ENCODE peak calls at places on chromosomes 16 and 17, in four cellular contexts. One of them, this sample, is unnamed.

GRCh38 chr17:18190629-18191028 is 7.0 kb downstream of the ALKBH5 start:
- DNase-seq in T-helper 2 cell: no peak
- DNase-seq in dermis blood vessel endothelial cell: no peak
- DNase-seq in T-helper 1 cell: no peak
- DNase-seq in this sample: no peak

GRCh38 chr16:88705076-88705684 is 1.0 kb downstream of the RNF166 start:
- DNase-seq in T-helper 2 cell: no peak
- DNase-seq in dermis blood vessel endothelial cell: peak
- DNase-seq in T-helper 1 cell: no peak
- DNase-seq in this sample: no peak

GRCh38 chr17:78532922-78533640 is 44.1 kb downstream of the DNAH17 start:
- DNase-seq in T-helper 2 cell: no peak
- DNase-seq in dermis blood vessel endothelial cell: peak
- DNase-seq in T-helper 1 cell: no peak
- DNase-seq in this sample: no peak

GRCh38 chr17:11144358-11145233 is 96.4 kb upstream of the SHISA6 start:
- DNase-seq in dermis blood vessel endothelial cell: peak
- DNase-seq in T-helper 2 cell: no peak
- DNase-seq in T-helper 1 cell: no peak
- DNase-seq in this sample: no peak

GRCh38 chr16:4847774-4848587 is 700 bp downstream of the UBN1 start:
- DNase-seq in T-helper 2 cell: peak
- DNase-seq in T-helper 1 cell: peak
- DNase-seq in dermis blood vessel endothelial cell: peak
- DNase-seq in this sample: no peak

GRCh38 chr17:32909787-32910369 is 18.1 kb upstream of the TMEM98 start:
- DNase-seq in T-helper 2 cell: no peak
- DNase-seq in T-helper 1 cell: peak
- DNase-seq in dermis blood vessel endothelial cell: peak
- DNase-seq in this sample: no peak

GRCh38 chr17:50079334-50080095 is 15.6 kb upstream of the PDK2 start:
- DNase-seq in dermis blood vessel endothelial cell: peak
- DNase-seq in T-helper 1 cell: no peak
- DNase-seq in T-helper 2 cell: no peak
- DNase-seq in this sample: no peak

GRCh38 chr17:65699459-65699858 is 138.0 kb upstream of the AXIN2 start:
- DNase-seq in dermis blood vessel endothelial cell: no peak
- DNase-seq in T-helper 1 cell: no peak
- DNase-seq in T-helper 2 cell: no peak
- DNase-seq in this sample: no peak

GRCh38 chr17:39753514-39754160 is 15.9 kb downstream of the GRB7 start:
- DNase-seq in T-helper 2 cell: peak
- DNase-seq in dermis blood vessel endothelial cell: no peak
- DNase-seq in T-helper 1 cell: peak
- DNase-seq in this sample: peak

GRCh38 chr16:89437251-89437987 is 52.9 kb downstream of the ANKRD11 start:
- DNase-seq in dermis blood vessel endothelial cell: no peak
- DNase-seq in T-helper 2 cell: no peak
- DNase-seq in T-helper 1 cell: no peak
- DNase-seq in this sample: no peak

GRCh38 chr16:2706085-2706484 is 13.9 kb downstream of the PRSS27 start:
- DNase-seq in dermis blood vessel endothelial cell: no peak
- DNase-seq in T-helper 2 cell: no peak
- DNase-seq in T-helper 1 cell: no peak
- DNase-seq in this sample: no peak

GRCh38 chr17:76736349-76737081 is 616 bp downstream of the SRSF2 start:
- DNase-seq in dermis blood vessel endothelial cell: peak
- DNase-seq in T-helper 2 cell: peak
- DNase-seq in T-helper 1 cell: peak
- DNase-seq in this sample: peak

GRCh38 chr16:53502331-53503269 is at the start of gene AKTIP:
- DNase-seq in dermis blood vessel endothelial cell: peak
- DNase-seq in T-helper 1 cell: peak
- DNase-seq in T-helper 2 cell: no peak
- DNase-seq in this sample: no peak

GRCh38 chr17:78925662-78926555 is 722 bp upstream of the TIMP2 start:
- DNase-seq in T-helper 2 cell: no peak
- DNase-seq in dermis blood vessel endothelial cell: peak
- DNase-seq in T-helper 1 cell: no peak
- DNase-seq in this sample: no peak

GRCh38 chr16:15708096-15708495 is 58.1 kb downstream of the NDE1 start:
- DNase-seq in dermis blood vessel endothelial cell: peak
- DNase-seq in T-helper 2 cell: no peak
- DNase-seq in T-helper 1 cell: no peak
- DNase-seq in this sample: no peak

GRCh38 chr17:30389755-30390300 is 11.1 kb downstream of the CPD start:
- DNase-seq in T-helper 1 cell: no peak
- DNase-seq in dermis blood vessel endothelial cell: no peak
- DNase-seq in T-helper 2 cell: no peak
- DNase-seq in this sample: no peak

GRCh38 chr17:14389656-14390055 is 88.8 kb downstream of the HS3ST3B1 start:
- DNase-seq in T-helper 1 cell: no peak
- DNase-seq in T-helper 2 cell: no peak
- DNase-seq in dermis blood vessel endothelial cell: no peak
- DNase-seq in this sample: no peak

GRCh38 chr17:35103271-35103670 is 16.4 kb downstream of the RAD51D start:
- DNase-seq in T-helper 2 cell: no peak
- DNase-seq in dermis blood vessel endothelial cell: no peak
- DNase-seq in T-helper 1 cell: no peak
- DNase-seq in this sample: no peak

GRCh38 chr17:60743812-60744211 is 66.2 kb downstream of the BCAS3 start:
- DNase-seq in dermis blood vessel endothelial cell: peak
- DNase-seq in T-helper 2 cell: no peak
- DNase-seq in T-helper 1 cell: no peak
- DNase-seq in this sample: no peak

GRCh38 chr17:4635823-4636375 is 5.6 kb downstream of the ALOX15 start:
- DNase-seq in T-helper 1 cell: no peak
- DNase-seq in dermis blood vessel endothelial cell: no peak
- DNase-seq in T-helper 2 cell: no peak
- DNase-seq in this sample: no peak

GRCh38 chr16:6335072-6335471 is 997.6 kb upstream of the RBFOX1 start:
- DNase-seq in T-helper 2 cell: no peak
- DNase-seq in dermis blood vessel endothelial cell: peak
- DNase-seq in T-helper 1 cell: no peak
- DNase-seq in this sample: no peak

GRCh38 chr17:50943575-50943933 is 77.4 kb upstream of the TOB1 start:
- DNase-seq in T-helper 1 cell: no peak
- DNase-seq in T-helper 2 cell: no peak
- DNase-seq in dermis blood vessel endothelial cell: no peak
- DNase-seq in this sample: no peak

GRCh38 chr17:49501496-49501895 is 6.4 kb downstream of the NGFR start:
- DNase-seq in dermis blood vessel endothelial cell: no peak
- DNase-seq in T-helper 1 cell: no peak
- DNase-seq in T-helper 2 cell: no peak
- DNase-seq in this sample: no peak

This sample was measured in activated gamma-delta T cell treated with anti-CD3 and anti-CD28 coated beads, Interleukin-2, amount 50 U/mL, for 16 hours.